ENCODE peak calls at places on chromosome 20, in nine cellular contexts. W is activated CD4-positive, CD25-positive, alpha-beta regulatory T cell; H is stimulated activated CD4-positive, alpha-beta T cell treated with anti-CD3 and anti-CD28 coated beads, Interleukin-1b, Interleukin-23, amount 100 ng/mL, for 1 hour; I is NCI-H1105; B is Right ventricle myocardium superior; L is AG09319; N is activated naive CD4-positive, alpha-beta T cell treated with anti-CD3 and anti-CD28 coated beads, Interleukin-2, amount 10 ng/mL, durations not matched to agents 7 days and 5 days; G is effector CD4-positive, alpha-beta T cell; C is T-cell. M is an unnamed sample.

GRCh38 chr20:19895761-19896160 is 121.4 kb upstream of the NAA20 start:
- DNase-seq in W (no peak), H (no peak), I (no peak), B (no peak), L (no peak), N (no peak), G (no peak), C (no peak), M (no peak)

GRCh38 chr20:31674895-31675827 is 37.4 kb downstream of the COX4I2 start:
- DNase-seq in W (peak; percentile 46), H (no peak), I (no peak), B (peak; percentile 76), L (no peak), N (peak; percentile 84), G (peak; percentile 48), C (peak; percentile 50), M (no peak)

GRCh38 chr20:44703956-44704488 is 11.1 kb upstream of the CCN5 start:
- DNase-seq in W (no peak), H (no peak), I (no peak), B (no peak), L (no peak), N (no peak), G (no peak), C (no peak), M (no peak)

GRCh38 chr20:46408281-46408731 is 1.9 kb upstream of the ELMO2 start:
- DNase-seq in W (no peak), H (no peak), I (no peak), B (no peak), L (no peak), N (no peak), G (no peak), C (no peak), M (no peak)

GRCh38 chr20:62716198-62716940 is 7.7 kb downstream of the NTSR1 start:
- DNase-seq in W (no peak), H (no peak), I (no peak), B (no peak), L (no peak), N (peak; percentile 52), G (peak; percentile 32), C (peak; percentile 32), M (no peak)

GRCh38 chr20:1296117-1296610 is 30.1 kb downstream of the SNPH start:
- DNase-seq in W (no peak), H (no peak), I (no peak), B (no peak), L (no peak), N (no peak), G (no peak), C (no peak), M (no peak)

GRCh38 chr20:62584671-62585512 is 57.4 kb upstream of the SLCO4A1 start:
- DNase-seq in W (no peak), H (no peak), I (no peak), B (no peak), L (no peak), N (no peak), G (no peak), C (no peak), M (no peak)

GRCh38 chr20:23049933-23050838 is 714 bp upstream of the THBD start:
- DNase-seq in W (no peak), H (no peak), I (no peak), B (peak; percentile 81), L (no peak), N (no peak), G (no peak), C (no peak), M (no peak)

GRCh38 chr20:21430031-21430430 is 32.7 kb upstream of the NKX2-4 start:
- DNase-seq in W (no peak), H (no peak), I (no peak), B (no peak), L (no peak), N (no peak), G (no peak), C (no peak), M (no peak)

GRCh38 chr20:49656304-49656703 is 57.4 kb downstream of the B4GALT5 start:
- DNase-seq in W (no peak), H (no peak), I (peak; percentile 16), B (no peak), L (no peak), N (no peak), G (no peak), C (no peak), M (peak; percentile 75)